ENCODE peak calls at places on chromosomes 7 and 10, in five cellular contexts. B is SJSA1, F is fibroblast of lung, P is adrenal gland, M is brain microvascular endothelial cell. D is an unnamed sample. For H3K27me3, the result is how much of the 10 kb centered on the place peaks cover.

GRCh38 chr10:35934637-35934995 is 292.5 kb upstream of the FZD8 start:
- DNase-seq in B (no peak), F (no peak), P (no peak), M (no peak), D (no peak)

GRCh38 chr7:1977876-1978441 is 254.8 kb downstream of the MAD1L1 start:
- DNase-seq in B (no peak), F (no peak), P (no peak), M (no peak), D (peak)

GRCh38 chr10:48931188-48931587 is 8.5 kb downstream of the LRRC18 start:
- DNase-seq in B (peak), F (no peak), P (no peak), M (no peak), D (no peak)

GRCh38 chr7:139683137-139683871 is 94.5 kb downstream of the HIPK2 start:
- DNase-seq in B (peak), F (peak), P (no peak), M (peak), D (no peak)

GRCh38 chr10:9262770-9263169 is 1208.3 kb downstream of the GATA3 start:
- DNase-seq in B (no peak), F (no peak), P (no peak), M (peak), D (no peak)

GRCh38 chr7:1383398-1384112 is 75.7 kb downstream of the MICALL2 start:
- DNase-seq in B (no peak), F (no peak), P (no peak), M (no peak), D (no peak)

GRCh38 chr7:101865031-101865824 is 47.8 kb downstream of the CUX1 start:
- DNase-seq in B (no peak), F (no peak), P (no peak), M (no peak), D (no peak)

GRCh38 chr10:28291881-28292297 is 11.0 kb downstream of the MPP7 start:
- DNase-seq in B (peak), F (peak), P (peak), M (peak), D (no peak)

GRCh38 chr7:27154369-27154768 is 2.0 kb upstream of the HOXA3 start:
- DNase-seq in B (no peak), F (no peak), P (no peak), M (no peak), D (no peak)

GRCh38 chr7:22296916-22297315 is 60.0 kb downstream of the RAPGEF5 start:
- DNase-seq in B (no peak), F (peak), P (no peak), M (no peak), D (no peak)

GRCh38 chr10:108787932-108788331 is 1135.4 kb downstream of the XPNPEP1 start:
- DNase-seq in B (no peak), F (peak), P (no peak), M (no peak), D (no peak)

GRCh38 chr10:70832852-70833542 is 17.2 kb downstream of the SGPL1 start:
- DNase-seq in B (no peak), F (peak), P (no peak), M (peak), D (no peak)

GRCh38 chr7:31646969-31647368 is 40.0 kb upstream of the PPP1R17 start:
- DNase-seq in B (no peak), F (no peak), P (no peak), M (no peak), D (no peak)

GRCh38 chr10:103553743-103554487 is 60.4 kb downstream of the NEURL1 start:
- DNase-seq in B (no peak), F (no peak), P (no peak), M (no peak), D (no peak)

GRCh38 chr7:85695041-85695990 is 508.5 kb upstream of the SEMA3D start:
- DNase-seq in B (peak), F (peak), P (no peak), M (no peak), D (no peak)

GRCh38 chr10:99450624-99451498 is 20.4 kb upstream of the GOT1 start:
- DNase-seq in B (no peak), F (no peak), P (no peak), M (no peak), D (no peak)

GRCh38 chr10:99449023-99449422 is 18.6 kb upstream of the GOT1 start:
- DNase-seq in B (no peak), F (no peak), P (no peak), M (no peak), D (no peak)

GRCh38 chr10:99451499-99451788 is 21.0 kb upstream of the GOT1 start:
- DNase-seq in B (no peak), F (no peak), P (no peak), M (no peak), D (no peak)

GRCh38 chr10:99450156-99450555 is 19.7 kb upstream of the GOT1 start:
- DNase-seq in B (no peak), F (no peak), P (no peak), M (no peak), D (no peak)

GRCh38 chr10:99451981-99452380 is 21.6 kb upstream of the GOT1 start:
- DNase-seq in B (no peak), F (no peak), P (no peak), M (no peak), D (no peak)
- H3K27me3 ChIP-seq in B (under half), F (under half), P (under half), M (half or more), D (under half)

DNA sequence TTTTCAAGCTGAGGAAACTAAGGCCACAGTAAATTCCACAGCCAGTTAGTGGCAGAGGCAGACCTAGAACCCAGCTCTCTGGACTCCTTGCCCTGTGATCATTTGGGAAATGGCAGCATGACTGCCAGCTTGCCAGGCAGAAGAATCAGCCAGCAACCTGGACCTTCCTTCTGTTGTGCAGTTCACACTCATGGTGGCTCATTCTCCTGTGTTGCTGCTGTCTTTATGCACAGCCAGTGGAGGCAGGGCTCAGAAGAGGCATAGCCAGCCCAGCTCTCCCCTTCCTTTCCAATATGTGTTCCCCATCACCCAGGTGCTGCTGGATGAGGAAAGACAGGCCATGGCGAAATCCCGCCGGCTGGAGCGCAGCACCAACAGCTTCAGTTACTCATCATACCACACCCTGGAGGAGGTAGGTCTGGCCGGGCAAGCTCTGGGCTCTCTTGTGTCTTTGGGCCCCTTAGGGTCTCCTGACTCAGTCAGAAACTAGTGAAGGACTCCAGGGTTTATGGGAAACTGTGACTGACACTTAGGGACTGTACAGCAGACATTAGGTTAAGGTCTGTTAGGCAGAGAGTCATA is 14.8 kb downstream of the CPA5 start:
- DNase-seq in B (no peak), F (no peak), P (no peak), M (no peak), D (no peak)
- H3K27me3 ChIP-seq in B (under half), F (under half), P (under half), M (under half), D (under half)

DNA sequence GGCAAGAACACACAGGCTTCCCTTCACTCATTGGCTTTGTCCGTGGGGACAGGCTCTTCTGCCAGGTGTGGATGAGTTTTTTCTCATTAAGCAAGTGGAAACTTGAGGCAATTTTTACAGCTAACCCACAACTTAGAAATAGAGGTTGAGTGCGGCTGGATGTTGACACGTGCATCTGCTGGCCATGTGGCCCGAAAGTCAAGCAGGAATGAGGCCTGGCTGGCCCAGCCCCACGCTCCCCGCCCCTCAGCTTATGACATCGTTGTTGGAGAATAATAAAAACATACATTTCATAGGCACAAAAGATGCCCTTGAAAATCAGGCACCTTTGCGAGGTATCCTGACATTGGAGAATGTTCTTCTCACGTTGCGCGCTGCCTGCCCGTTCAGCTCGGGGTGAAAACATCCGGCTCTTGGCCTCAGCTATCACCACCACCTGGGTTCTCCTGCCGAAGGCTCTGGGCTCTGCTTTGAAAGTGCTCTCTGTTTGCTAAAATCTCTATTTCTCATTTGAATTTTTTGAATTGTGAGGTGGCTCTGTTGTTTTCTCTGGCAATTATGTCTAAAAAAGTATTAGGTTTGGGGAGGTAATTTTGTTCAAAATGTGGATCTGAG is 310.7 kb downstream of the WDR37 start:
- DNase-seq in B (peak), F (no peak), P (no peak), M (no peak), D (no peak)
- H3K27me3 ChIP-seq in B (under half), F (under half), P (under half), M (under half), D (under half)

GRCh38 chr10:133224076-133224475 is 5.9 kb upstream of the UTF1 start:
- DNase-seq in B (no peak), F (no peak), P (no peak), M (no peak), D (no peak)
- H3K27me3 ChIP-seq in B (under half), F (under half), P (under half), M (under half), D (half or more)

GRCh38 chr10:120455004-120455403 is 2.0 kb upstream of the PLPP4 start:
- DNase-seq in B (no peak), F (no peak), P (no peak), M (no peak), D (no peak)
- H3K27me3 ChIP-seq in B (under half), F (under half), P (under half), M (under half), D (under half)

DNA sequence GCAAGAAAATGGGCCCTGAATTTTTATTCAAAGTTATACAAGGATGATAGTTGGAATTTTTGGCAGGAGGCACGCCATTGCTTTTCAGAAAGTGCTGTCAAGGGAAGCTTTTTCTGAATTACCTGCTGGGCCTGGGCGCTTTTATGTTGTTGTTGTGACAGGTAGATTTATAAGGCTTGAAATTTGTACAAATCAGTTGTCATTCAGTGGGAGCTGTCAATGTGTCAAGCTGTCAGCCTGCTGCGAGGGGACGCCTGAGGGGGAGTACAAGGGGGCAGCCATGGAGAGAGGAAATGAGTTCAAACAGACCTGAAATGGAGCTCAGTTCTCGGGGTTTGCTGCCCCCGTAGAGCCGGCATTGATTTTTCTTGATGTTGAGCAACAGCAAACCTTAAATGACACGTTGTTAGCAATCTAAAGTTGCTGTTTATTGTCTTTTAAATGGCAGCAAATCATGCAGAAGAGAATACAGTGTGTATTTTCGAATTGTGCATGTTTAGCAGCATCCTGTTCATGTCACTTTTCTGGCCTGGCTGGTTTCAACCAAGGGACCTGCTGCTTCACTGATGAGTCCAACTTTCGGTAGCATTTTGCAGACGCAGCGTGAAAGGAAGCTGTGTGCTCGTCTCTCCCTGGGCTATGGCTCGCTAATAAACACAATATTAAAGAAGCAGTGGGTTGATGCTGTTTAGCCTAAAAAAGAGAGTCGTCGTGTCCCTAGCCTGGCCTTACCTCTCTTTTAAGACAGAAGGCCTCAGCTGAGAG is 166.4 kb downstream of the LRMDA start:
- DNase-seq in B (no peak), F (no peak), P (no peak), M (no peak), D (no peak)
- H3K27me3 ChIP-seq in B (under half), F (under half), P (under half), M (under half), D (under half)